ENCODE peak calls at places on chromosomes 13 and 19, in seven cellular contexts. One of them, this sample, is unnamed.

GRCh38 chr19:53977991-53978731 is 13.3 kb upstream of the CACNG6 start:
- DNase-seq in dorsolateral prefrontal cortex: peak; percentile 88
- DNase-seq in thoracic aorta: peak; percentile 3
- DNase-seq in vagina: no peak
- DNase-seq in lung: peak; percentile 42
- DNase-seq in endothelial cell of umbilical vein: peak; percentile 94
- DNase-seq in cardiac muscle cell: peak; percentile 97
- DNase-seq in this sample: no peak

GRCh38 chr13:24269803-24270202 is 39.6 kb upstream of the C1QTNF9 start:
- DNase-seq in dorsolateral prefrontal cortex: no peak
- DNase-seq in thoracic aorta: no peak
- DNase-seq in vagina: no peak
- DNase-seq in lung: no peak
- DNase-seq in endothelial cell of umbilical vein: no peak
- DNase-seq in cardiac muscle cell: no peak
- DNase-seq in this sample: peak; percentile 37

GRCh38 chr13:73939603-73940002 is 194.6 kb downstream of the KLF12 start:
- DNase-seq in dorsolateral prefrontal cortex: no peak
- DNase-seq in thoracic aorta: no peak
- DNase-seq in vagina: no peak
- DNase-seq in lung: no peak
- DNase-seq in endothelial cell of umbilical vein: no peak
- DNase-seq in cardiac muscle cell: no peak
- DNase-seq in this sample: no peak

GRCh38 chr13:112112534-112113276 is 45.8 kb downstream of the SOX1 start:
- DNase-seq in dorsolateral prefrontal cortex: peak; percentile 16
- DNase-seq in thoracic aorta: no peak
- DNase-seq in vagina: no peak
- DNase-seq in lung: no peak
- DNase-seq in endothelial cell of umbilical vein: no peak
- DNase-seq in cardiac muscle cell: no peak
- DNase-seq in this sample: no peak

GRCh38 chr19:48928164-48929005 is 5.1 kb upstream of the DHDH start:
- DNase-seq in dorsolateral prefrontal cortex: no peak
- DNase-seq in thoracic aorta: no peak
- DNase-seq in vagina: no peak
- DNase-seq in lung: peak; percentile 78
- DNase-seq in endothelial cell of umbilical vein: no peak
- DNase-seq in cardiac muscle cell: no peak
- DNase-seq in this sample: no peak

GRCh38 chr19:19539738-19540703 is 2.0 kb downstream of the CILP2 start:
- DNase-seq in dorsolateral prefrontal cortex: no peak
- DNase-seq in thoracic aorta: no peak
- DNase-seq in vagina: no peak
- DNase-seq in lung: peak; percentile 70
- DNase-seq in endothelial cell of umbilical vein: no peak
- DNase-seq in cardiac muscle cell: no peak
- DNase-seq in this sample: no peak

GRCh38 chr13:99577934-99578917 is 77.0 kb downstream of the TM9SF2 start:
- DNase-seq in dorsolateral prefrontal cortex: no peak
- DNase-seq in thoracic aorta: no peak
- DNase-seq in vagina: no peak
- DNase-seq in lung: no peak
- DNase-seq in endothelial cell of umbilical vein: peak; percentile 29
- DNase-seq in cardiac muscle cell: no peak
- DNase-seq in this sample: no peak

GRCh38 chr13:29917573-29918091 is 67.2 kb upstream of the UBL3 start:
- DNase-seq in dorsolateral prefrontal cortex: no peak
- DNase-seq in thoracic aorta: no peak
- DNase-seq in vagina: no peak
- DNase-seq in lung: no peak
- DNase-seq in endothelial cell of umbilical vein: no peak
- DNase-seq in cardiac muscle cell: no peak
- DNase-seq in this sample: no peak

GRCh38 chr13:94080527-94080926 is 399.0 kb downstream of the DCT start:
- DNase-seq in dorsolateral prefrontal cortex: no peak
- DNase-seq in thoracic aorta: no peak
- DNase-seq in vagina: no peak
- DNase-seq in lung: no peak
- DNase-seq in endothelial cell of umbilical vein: no peak
- DNase-seq in cardiac muscle cell: no peak
- DNase-seq in this sample: no peak

GRCh38 chr19:11339254-11340098 is at the start of gene RAB3D:
- DNase-seq in dorsolateral prefrontal cortex: peak; percentile 72
- DNase-seq in thoracic aorta: peak; percentile 60
- DNase-seq in vagina: no peak
- DNase-seq in lung: peak; percentile 96
- DNase-seq in endothelial cell of umbilical vein: peak; percentile 88
- DNase-seq in cardiac muscle cell: peak; percentile 97
- DNase-seq in this sample: no peak

GRCh38 chr13:108984251-108984920 is 355.0 kb downstream of the MYO16 start:
- DNase-seq in dorsolateral prefrontal cortex: no peak
- DNase-seq in thoracic aorta: no peak
- DNase-seq in vagina: no peak
- DNase-seq in lung: no peak
- DNase-seq in endothelial cell of umbilical vein: no peak
- DNase-seq in cardiac muscle cell: no peak
- DNase-seq in this sample: no peak

GRCh38 chr19:45090598-45090997 is 2.4 kb upstream of the PPP1R37 start:
- DNase-seq in dorsolateral prefrontal cortex: no peak
- DNase-seq in thoracic aorta: no peak
- DNase-seq in vagina: no peak
- DNase-seq in lung: no peak
- DNase-seq in endothelial cell of umbilical vein: no peak
- DNase-seq in cardiac muscle cell: no peak
- DNase-seq in this sample: no peak

GRCh38 chr13:44904982-44905381 is 84.3 kb downstream of the NUFIP1 start:
- DNase-seq in dorsolateral prefrontal cortex: no peak
- DNase-seq in thoracic aorta: peak; percentile 16
- DNase-seq in vagina: no peak
- DNase-seq in lung: peak; percentile 38
- DNase-seq in endothelial cell of umbilical vein: peak; percentile 65
- DNase-seq in cardiac muscle cell: no peak
- DNase-seq in this sample: peak; percentile 95

GRCh38 chr19:34589730-34590129 is 87.2 kb downstream of the SCGB2B2 start:
- DNase-seq in dorsolateral prefrontal cortex: no peak
- DNase-seq in thoracic aorta: no peak
- DNase-seq in vagina: no peak
- DNase-seq in lung: no peak
- DNase-seq in endothelial cell of umbilical vein: no peak
- DNase-seq in cardiac muscle cell: no peak
- DNase-seq in this sample: no peak

GRCh38 chr13:24306632-24307031 is 2.7 kb upstream of the C1QTNF9 start:
- DNase-seq in dorsolateral prefrontal cortex: no peak
- DNase-seq in thoracic aorta: no peak
- DNase-seq in vagina: no peak
- DNase-seq in lung: no peak
- DNase-seq in endothelial cell of umbilical vein: no peak
- DNase-seq in cardiac muscle cell: no peak
- DNase-seq in this sample: peak; percentile 16

GRCh38 chr13:74554581-74555290 is 420.5 kb upstream of the KLF12 start:
- DNase-seq in dorsolateral prefrontal cortex: no peak
- DNase-seq in thoracic aorta: no peak
- DNase-seq in vagina: no peak
- DNase-seq in lung: no peak
- DNase-seq in endothelial cell of umbilical vein: no peak
- DNase-seq in cardiac muscle cell: no peak
- DNase-seq in this sample: no peak

GRCh38 chr19:1324792-1325567 is 39.3 kb downstream of the EFNA2 start:
- DNase-seq in dorsolateral prefrontal cortex: peak; percentile 63
- DNase-seq in thoracic aorta: no peak
- DNase-seq in vagina: no peak
- DNase-seq in lung: peak; percentile 41
- DNase-seq in endothelial cell of umbilical vein: peak; percentile 59
- DNase-seq in cardiac muscle cell: peak; percentile 73
- DNase-seq in this sample: peak; percentile 26

GRCh38 chr13:40518481-40518882 is 148.0 kb downstream of the FOXO1 start:
- DNase-seq in dorsolateral prefrontal cortex: no peak
- DNase-seq in thoracic aorta: no peak
- DNase-seq in vagina: no peak
- DNase-seq in lung: no peak
- DNase-seq in endothelial cell of umbilical vein: no peak
- DNase-seq in cardiac muscle cell: no peak
- DNase-seq in this sample: no peak

GRCh38 chr13:99677388-99677951 is 176.2 kb downstream of the TM9SF2 start:
- DNase-seq in dorsolateral prefrontal cortex: no peak
- DNase-seq in thoracic aorta: no peak
- DNase-seq in vagina: no peak
- DNase-seq in lung: no peak
- DNase-seq in endothelial cell of umbilical vein: no peak
- DNase-seq in cardiac muscle cell: no peak
- DNase-seq in this sample: no peak

GRCh38 chr13:40756042-40756441 is 14.9 kb downstream of the MRPS31 start:
- DNase-seq in dorsolateral prefrontal cortex: no peak
- DNase-seq in thoracic aorta: no peak
- DNase-seq in vagina: no peak
- DNase-seq in lung: no peak
- DNase-seq in endothelial cell of umbilical vein: no peak
- DNase-seq in cardiac muscle cell: no peak
- DNase-seq in this sample: no peak

GRCh38 chr13:39159971-39160370 is 121.7 kb downstream of the NHLRC3 start:
- DNase-seq in dorsolateral prefrontal cortex: no peak
- DNase-seq in thoracic aorta: no peak
- DNase-seq in vagina: no peak
- DNase-seq in lung: no peak
- DNase-seq in endothelial cell of umbilical vein: no peak
- DNase-seq in cardiac muscle cell: no peak
- DNase-seq in this sample: no peak

GRCh38 chr13:81326913-81327312 is 986.0 kb upstream of the SPRY2 start:
- DNase-seq in dorsolateral prefrontal cortex: no peak
- DNase-seq in thoracic aorta: no peak
- DNase-seq in vagina: no peak
- DNase-seq in lung: no peak
- DNase-seq in endothelial cell of umbilical vein: no peak
- DNase-seq in cardiac muscle cell: no peak
- DNase-seq in this sample: no peak

GRCh38 chr13:37701306-37701705 is 102.7 kb upstream of the POSTN start:
- DNase-seq in dorsolateral prefrontal cortex: no peak
- DNase-seq in thoracic aorta: no peak
- DNase-seq in vagina: no peak
- DNase-seq in lung: no peak
- DNase-seq in endothelial cell of umbilical vein: peak; percentile 92
- DNase-seq in cardiac muscle cell: no peak
- DNase-seq in this sample: no peak

GRCh38 chr13:110005563-110005962 is 219.2 kb upstream of the IRS2 start:
- DNase-seq in dorsolateral prefrontal cortex: no peak
- DNase-seq in thoracic aorta: no peak
- DNase-seq in vagina: no peak
- DNase-seq in lung: no peak
- DNase-seq in endothelial cell of umbilical vein: no peak
- DNase-seq in cardiac muscle cell: no peak
- DNase-seq in this sample: no peak

GRCh38 chr19:5892772-5893275 is 10.8 kb downstream of the NDUFA11 start:
- DNase-seq in dorsolateral prefrontal cortex: no peak
- DNase-seq in thoracic aorta: no peak
- DNase-seq in vagina: no peak
- DNase-seq in lung: no peak
- DNase-seq in endothelial cell of umbilical vein: no peak
- DNase-seq in cardiac muscle cell: no peak
- DNase-seq in this sample: no peak
- TF ChIP-seq CTCF in dorsolateral prefrontal cortex: no peak
- TF ChIP-seq CTCF in thoracic aorta: no peak
- TF ChIP-seq CTCF in vagina: no peak
- TF ChIP-seq CTCF in lung: no peak
- TF ChIP-seq CTCF in endothelial cell of umbilical vein: no peak
- TF ChIP-seq CTCF in cardiac muscle cell: no peak
- TF ChIP-seq CTCF in this sample: no peak

GRCh38 chr19:39380521-39381502 is 10.1 kb downstream of the PAF1 start:
- DNase-seq in dorsolateral prefrontal cortex: no peak
- DNase-seq in thoracic aorta: no peak
- DNase-seq in vagina: no peak
- DNase-seq in lung: no peak
- DNase-seq in endothelial cell of umbilical vein: no peak
- DNase-seq in cardiac muscle cell: no peak
- DNase-seq in this sample: no peak
- H3K4me3 ChIP-seq in dorsolateral prefrontal cortex: no peak overlapping the region
- H3K4me3 ChIP-seq in thoracic aorta: no peak overlapping the region
- H3K4me3 ChIP-seq in vagina: no peak overlapping the region
- H3K4me3 ChIP-seq in lung: no peak overlapping the region
- H3K4me3 ChIP-seq in endothelial cell of umbilical vein: no peak overlapping the region
- H3K4me3 ChIP-seq in cardiac muscle cell: no peak overlapping the region
- H3K4me3 ChIP-seq in this sample: no peak overlapping the region

DNA sequence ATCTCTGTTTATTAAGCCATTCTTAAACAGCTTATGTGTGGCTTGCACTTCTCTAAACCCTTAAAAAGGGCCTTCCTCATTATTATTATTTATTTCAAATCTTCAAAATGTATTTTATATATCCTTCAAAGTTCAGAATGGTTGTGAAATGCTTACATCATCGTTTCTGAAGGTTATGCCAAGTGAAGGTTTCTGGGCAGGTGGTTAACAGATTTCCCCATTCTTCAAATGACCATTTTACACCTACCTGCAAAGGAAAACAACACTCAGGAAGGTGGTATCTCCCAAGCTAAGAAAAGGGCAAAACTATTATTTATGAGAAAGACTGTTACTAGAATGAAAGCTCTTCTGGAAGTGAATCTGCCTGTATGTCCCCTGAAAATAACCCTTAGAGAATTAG is 191.6 kb downstream of the SHISA2 start:
- DNase-seq in dorsolateral prefrontal cortex: no peak
- DNase-seq in thoracic aorta: no peak
- DNase-seq in vagina: no peak
- DNase-seq in lung: no peak
- DNase-seq in endothelial cell of umbilical vein: no peak
- DNase-seq in cardiac muscle cell: no peak
- DNase-seq in this sample: no peak
- TF ChIP-seq CTCF in dorsolateral prefrontal cortex: no peak
- TF ChIP-seq CTCF in thoracic aorta: no peak
- TF ChIP-seq CTCF in vagina: no peak
- TF ChIP-seq CTCF in lung: no peak
- TF ChIP-seq CTCF in endothelial cell of umbilical vein: no peak
- TF ChIP-seq CTCF in cardiac muscle cell: no peak
- TF ChIP-seq CTCF in this sample: no peak

DNA sequence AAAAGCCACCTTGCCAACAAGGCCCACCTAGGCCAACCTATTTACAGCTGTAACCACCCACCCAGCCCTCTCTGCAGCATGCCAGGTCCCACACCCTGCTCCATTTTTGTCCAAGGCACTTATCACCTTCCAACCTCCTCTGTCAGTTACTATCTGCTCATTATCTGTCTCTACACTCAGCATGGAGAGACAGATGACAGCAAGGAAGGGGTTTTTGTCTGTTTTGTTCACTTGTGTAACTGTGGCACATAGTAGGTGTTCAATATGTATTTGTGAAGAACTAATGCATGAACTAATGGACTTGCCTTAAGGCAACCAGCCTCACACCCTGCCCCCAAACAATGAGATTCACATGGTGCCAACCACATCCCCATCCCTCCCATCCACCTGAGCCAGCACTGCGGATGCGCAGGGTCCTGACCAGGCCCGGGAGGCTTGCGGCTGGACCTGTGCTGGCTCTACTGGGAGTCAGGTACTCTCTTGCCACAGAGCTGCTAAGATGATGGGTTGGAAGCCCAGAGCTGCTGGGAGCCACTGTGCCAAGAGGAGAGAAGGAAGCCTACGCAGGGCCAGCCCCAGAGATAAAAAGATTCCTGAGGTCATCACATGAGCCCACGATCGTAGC is 17.2 kb downstream of the DEDD2 start:
- DNase-seq in dorsolateral prefrontal cortex: no peak
- DNase-seq in thoracic aorta: no peak
- DNase-seq in vagina: no peak
- DNase-seq in lung: no peak
- DNase-seq in endothelial cell of umbilical vein: no peak
- DNase-seq in cardiac muscle cell: no peak
- DNase-seq in this sample: no peak
- H3K4me3 ChIP-seq in dorsolateral prefrontal cortex: no peak overlapping the region
- H3K4me3 ChIP-seq in thoracic aorta: no peak overlapping the region
- H3K4me3 ChIP-seq in vagina: no peak overlapping the region
- H3K4me3 ChIP-seq in lung: no peak overlapping the region
- H3K4me3 ChIP-seq in endothelial cell of umbilical vein: no peak overlapping the region
- H3K4me3 ChIP-seq in cardiac muscle cell: no peak overlapping the region
- H3K4me3 ChIP-seq in this sample: no peak overlapping the region